ENCODE peak calls at places on chromosomes 11 and 22, in seven cellular contexts. A, T, J, E, I, X and F are unnamed samples.

GRCh38 chr22:29994027-29994715 is 86.1 kb upstream of the HORMAD2 start:
- DNase-seq in A (peak), T (no peak), J (no peak), E (no peak), I (no peak), X (no peak), F (no peak)

GRCh38 chr22:35621446-35621845 is 4.3 kb upstream of the MB start:
- DNase-seq in A (no peak), T (no peak), J (no peak), E (no peak), I (no peak), X (no peak), F (no peak)

GRCh38 chr11:14542384-14542783 is 22.2 kb upstream of the PSMA1 start:
- DNase-seq in A (no peak), T (no peak), J (no peak), E (no peak), I (no peak), X (no peak), F (no peak)

GRCh38 chr22:47626428-47627390 is 864.3 kb downstream of the TBC1D22A start:
- DNase-seq in A (no peak), T (no peak), J (no peak), E (no peak), I (peak), X (no peak), F (no peak)

GRCh38 chr11:1140642-1141490 is 16.9 kb upstream of the MUC5AC start:
- DNase-seq in A (no peak), T (no peak), J (no peak), E (no peak), I (no peak), X (no peak), F (no peak)

GRCh38 chr22:37496651-37497599 is 10.7 kb upstream of the MFNG start:
- DNase-seq in A (peak), T (no peak), J (no peak), E (no peak), I (no peak), X (no peak), F (no peak)

GRCh38 chr11:95520765-95521542 is 268.6 kb downstream of the FAM76B start:
- DNase-seq in A (peak), T (no peak), J (peak), E (no peak), I (no peak), X (no peak), F (no peak)

GRCh38 chr22:22735695-22736611 is 91.5 kb downstream of the GGTLC2 start:
- DNase-seq in A (no peak), T (no peak), J (no peak), E (no peak), I (no peak), X (no peak), F (no peak)

GRCh38 chr22:49934144-49934890 is 15.9 kb downstream of the CRELD2 start:
- DNase-seq in A (no peak), T (peak), J (no peak), E (peak), I (peak), X (no peak), F (no peak)

GRCh38 chr22:44459041-44459440 is 39.0 kb downstream of the RTL6 start:
- DNase-seq in A (no peak), T (no peak), J (no peak), E (no peak), I (peak), X (no peak), F (no peak)

GRCh38 chr11:124839051-124839971 is 25.9 kb upstream of the ROBO3 start:
- DNase-seq in A (no peak), T (no peak), J (no peak), E (no peak), I (no peak), X (no peak), F (no peak)

GRCh38 chr22:24333301-24333700 is 62.7 kb downstream of the SPECC1L start:
- DNase-seq in A (peak), T (no peak), J (no peak), E (no peak), I (no peak), X (no peak), F (no peak)

GRCh38 chr11:61955031-61955415 is 4.9 kb downstream of the BEST1 start:
- DNase-seq in A (peak), T (peak), J (peak), E (no peak), I (no peak), X (no peak), F (no peak)

GRCh38 chr11:44884056-44884455 is 66.6 kb downstream of the TP53I11 start:
- DNase-seq in A (no peak), T (no peak), J (no peak), E (no peak), I (no peak), X (no peak), F (no peak)